ENCODE peak calls at places on chromosomes 4 and X, in six cellular contexts. B is stimulated activated CD4-positive, alpha-beta T cell treated with anti-CD3 and anti-CD28 coated beads, Interleukin-15, amount 100 ng/mL, for 48 hours; Y is SIG-M5; V is stimulated activated CD8-positive, alpha-beta memory T cell treated with anti-CD3 and anti-CD28 coated beads, Interleukin-7, amount 100 ng/mL, for 24 hours; K is fibroblast of mammary gland; N is activated CD4-positive, alpha-beta T cell treated with anti-CD3 and anti-CD28 coated beads, Interleukin-2, amount 50 U/mL, for 24 hours. S is an unnamed sample.

GRCh38 chrX:83845397-83845796 is 15.5 kb upstream of the CYLC1 start:
- DNase-seq in B (no peak), Y (no peak), V (no peak), K (peak), N (no peak), S (peak)

GRCh38 chr4:167930171-167930570 is 162.2 kb upstream of the ANXA10 start:
- DNase-seq in B (no peak), Y (no peak), V (no peak), K (no peak), N (no peak), S (no peak)

GRCh38 chr4:92344216-92344615 is 40.5 kb downstream of the GRID2 start:
- DNase-seq in B (no peak), Y (no peak), V (no peak), K (no peak), N (no peak), S (no peak)

GRCh38 chr4:26131711-26132110 is 189.1 kb upstream of the RBPJ start:
- DNase-seq in B (no peak), Y (no peak), V (no peak), K (no peak), N (no peak), S (no peak)

GRCh38 chr4:68338625-68339024 is 11.3 kb downstream of the YTHDC1 start:
- DNase-seq in B (no peak), Y (no peak), V (no peak), K (no peak), N (no peak), S (no peak)

GRCh38 chrX:56783450-56783831 is 54.4 kb downstream of the NBDY start:
- DNase-seq in B (peak), Y (no peak), V (no peak), K (peak), N (no peak), S (no peak)

GRCh38 chr4:141028024-141028529 is 105.2 kb downstream of the RNF150 start:
- DNase-seq in B (no peak), Y (no peak), V (no peak), K (peak), N (no peak), S (peak)

GRCh38 chrX:150566734-150567182 is 1.7 kb upstream of the MTM1 start:
- DNase-seq in B (no peak), Y (no peak), V (no peak), K (no peak), N (no peak), S (no peak)

GRCh38 chr4:181301735-181302380 is 941.3 kb upstream of the TENM3 start:
- DNase-seq in B (peak), Y (no peak), V (no peak), K (peak), N (no peak), S (peak)

GRCh38 chrX:106619797-106620196 is 8.0 kb downstream of the RADX start:
- DNase-seq in B (no peak), Y (no peak), V (no peak), K (peak), N (no peak), S (peak)

GRCh38 chr4:182188622-182189021 is 54.6 kb upstream of the TENM3 start:
- DNase-seq in B (no peak), Y (no peak), V (no peak), K (peak), N (no peak), S (peak)

GRCh38 chrX:7617994-7618393 is 225.0 kb upstream of the VCX start:
- DNase-seq in B (no peak), Y (no peak), V (no peak), K (no peak), N (no peak), S (no peak)

GRCh38 chrX:71543316-71543715 is 10.4 kb downstream of the OGT start:
- DNase-seq in B (no peak), Y (no peak), V (no peak), K (peak), N (no peak), S (peak)